ENCODE peak calls at places on chromosomes 4 and X, in six cellular contexts. O, M, E, X, T and G are unnamed samples.

GRCh38 chr4:106541253-106541652 is 172.7 kb upstream of the GIMD1 start:
- DNase-seq in O (no peak), M (peak), E (peak), X (peak), T (no peak), G (no peak)

GRCh38 chr4:157837071-157837470 is 335.8 kb downstream of the GASK1B start:
- DNase-seq in O (no peak), M (no peak), E (no peak), X (no peak), T (no peak), G (no peak)

GRCh38 chrX:100435726-100436125 is 25.7 kb upstream of the PCDH19 start:
- DNase-seq in O (no peak), M (no peak), E (no peak), X (no peak), T (no peak), G (no peak)

GRCh38 chr4:88382621-88383020 is 4.0 kb downstream of the HERC6 start:
- DNase-seq in O (no peak), M (no peak), E (no peak), X (no peak), T (no peak), G (peak)

GRCh38 chr4:34861661-34862060 is 1382.7 kb downstream of the ARAP2 start:
- DNase-seq in O (no peak), M (no peak), E (no peak), X (no peak), T (no peak), G (no peak)

GRCh38 chrX:24846551-24847170 is 152.9 kb downstream of the POLA1 start:
- DNase-seq in O (peak), M (peak), E (peak), X (no peak), T (no peak), G (no peak)

GRCh38 chrX:9379697-9380551 is 84.9 kb upstream of the TBL1X start:
- DNase-seq in O (no peak), M (peak), E (peak), X (peak), T (no peak), G (no peak)

GRCh38 chrX:68234171-68234910 is 199.0 kb downstream of the OPHN1 start:
- DNase-seq in O (no peak), M (no peak), E (no peak), X (no peak), T (no peak), G (no peak)

GRCh38 chrX:132875705-132876508 is 82.5 kb downstream of the HS6ST2 start:
- DNase-seq in O (no peak), M (no peak), E (no peak), X (no peak), T (no peak), G (no peak)

GRCh38 chr4:129839687-129840086 is 743.7 kb downstream of the C4orf33 start:
- DNase-seq in O (no peak), M (peak), E (no peak), X (peak), T (no peak), G (no peak)

GRCh38 chrX:154313147-154313546 is 17.6 kb downstream of the TKTL1 start:
- DNase-seq in O (no peak), M (no peak), E (no peak), X (no peak), T (no peak), G (peak)

DNA sequence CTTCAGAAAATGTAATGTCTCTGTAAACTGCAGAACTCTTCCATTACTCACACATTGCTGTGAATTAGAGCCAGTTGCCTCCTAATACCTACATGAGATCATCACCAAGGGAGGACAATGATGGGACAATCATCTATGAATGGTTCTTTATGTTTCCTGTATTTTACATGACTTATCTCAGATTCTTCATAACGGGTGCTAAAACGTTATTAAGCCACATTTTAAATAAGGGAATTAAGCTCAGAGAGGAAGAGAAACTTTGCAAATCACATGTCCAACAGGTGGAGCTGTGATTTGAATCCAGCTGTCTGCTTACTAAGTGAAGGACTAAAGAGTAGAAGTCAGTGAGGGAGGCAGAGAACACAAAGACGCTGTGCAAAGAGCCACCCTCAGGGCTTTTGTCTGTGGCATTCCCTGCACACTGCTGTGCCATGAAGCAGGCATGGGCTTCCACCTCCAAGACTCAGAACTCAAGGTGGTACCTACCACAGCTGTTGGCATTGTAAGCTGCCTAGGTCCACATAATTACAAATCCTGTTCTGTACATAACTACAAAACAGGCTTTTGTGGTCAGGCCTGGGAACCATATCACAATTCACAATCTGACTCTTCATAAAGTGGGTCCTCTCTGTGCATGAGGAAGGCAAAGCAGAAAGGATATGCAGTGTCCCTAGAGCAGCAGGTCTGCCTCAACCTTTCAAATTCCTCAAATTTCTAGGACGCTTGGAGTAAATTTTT is 12.8 kb downstream of the TBC1D9 start:
- DNase-seq in O (no peak), M (no peak), E (peak), X (no peak), T (no peak), G (no peak)
- TF ChIP-seq CTCF in O (peak), M (peak), E (no peak), X (peak), T (no peak), G (no peak)

GRCh38 chr4:172142331-172142738 is 329.1 kb downstream of the GALNTL6 start:
- DNase-seq in O (no peak), M (peak), E (no peak), X (no peak), T (no peak), G (no peak)

GRCh38 chr4:172149329-172149728 is 336.1 kb downstream of the GALNTL6 start:
- DNase-seq in O (no peak), M (no peak), E (no peak), X (no peak), T (no peak), G (no peak)

GRCh38 chr4:172143605-172144314 is 330.6 kb downstream of the GALNTL6 start:
- DNase-seq in O (no peak), M (no peak), E (no peak), X (no peak), T (no peak), G (no peak)

GRCh38 chr4:172152284-172152683 is 339.1 kb downstream of the GALNTL6 start:
- DNase-seq in O (no peak), M (no peak), E (no peak), X (no peak), T (no peak), G (no peak)

DNA sequence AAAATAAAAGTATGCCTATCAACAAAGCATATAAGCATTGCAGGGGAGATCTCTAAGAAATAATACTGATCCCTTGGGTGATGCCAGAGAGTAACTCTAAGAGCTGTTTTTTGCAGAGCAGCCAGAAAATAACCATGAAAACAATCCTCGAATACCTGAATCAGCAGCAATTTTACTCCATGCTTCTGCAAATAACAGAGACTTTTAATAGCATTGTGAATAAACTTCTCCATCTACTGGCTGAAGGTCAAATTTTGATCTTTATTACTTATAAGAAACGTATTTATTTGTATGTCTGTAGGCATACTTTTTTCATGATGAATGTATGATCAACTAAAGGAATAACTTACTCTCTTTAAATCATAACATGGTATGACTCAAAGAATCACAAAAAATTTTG is 334.5 kb downstream of the GALNTL6 start:
- DNase-seq in O (no peak), M (peak), E (no peak), X (no peak), T (no peak), G (no peak)
- TF ChIP-seq CTCF in O (no peak), M (no peak), E (no peak), X (no peak), T (no peak), G (no peak)

GRCh38 chr4:161505141-161505540 is 658.7 kb downstream of the FSTL5 start:
- DNase-seq in O (no peak), M (no peak), E (no peak), X (no peak), T (no peak), G (no peak)
- TF ChIP-seq CTCF in O (no peak), M (no peak), E (no peak), X (no peak), T (no peak), G (no peak)

GRCh38 chr4:164381859-164382258 is 372.1 kb upstream of the SMIM31 start:
- DNase-seq in O (no peak), M (no peak), E (no peak), X (no peak), T (no peak), G (no peak)
- TF ChIP-seq CTCF in O (no peak), M (no peak), E (no peak), X (no peak), T (no peak), G (no peak)

GRCh38 chr4:53804719-53805118 is 213.4 kb upstream of the LNX1 start:
- DNase-seq in O (peak), M (no peak), E (no peak), X (no peak), T (peak), G (peak)
- TF ChIP-seq CTCF in O (peak), M (peak), E (peak), X (peak), T (peak), G (peak)

GRCh38 chrX:31280580-31280979 is 208.7 kb upstream of the FTHL17 start:
- DNase-seq in O (no peak), M (no peak), E (no peak), X (no peak), T (no peak), G (no peak)

DNA sequence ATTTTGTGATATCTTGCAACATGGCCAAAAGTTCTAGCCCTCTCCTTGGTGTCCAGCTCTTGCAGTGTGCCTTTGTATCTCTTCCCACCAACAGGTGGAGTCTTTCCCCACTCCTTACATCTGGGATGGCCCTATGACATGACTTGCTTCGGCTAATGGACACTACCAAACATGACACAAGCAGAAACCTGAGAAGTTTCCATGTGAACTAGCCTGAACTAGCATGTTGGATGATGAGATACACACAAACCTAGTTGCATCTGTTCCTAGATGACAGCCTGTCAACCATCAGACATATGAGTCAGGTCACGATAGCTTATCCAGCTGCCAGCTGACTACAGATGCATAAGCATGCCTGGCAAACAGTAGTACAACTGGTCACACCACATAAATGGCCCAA is 207.5 kb upstream of the FTHL17 start:
- DNase-seq in O (peak), M (peak), E (no peak), X (peak), T (no peak), G (no peak)
- TF ChIP-seq CTCF in O (peak), M (peak), E (no peak), X (peak), T (no peak), G (no peak)

DNA sequence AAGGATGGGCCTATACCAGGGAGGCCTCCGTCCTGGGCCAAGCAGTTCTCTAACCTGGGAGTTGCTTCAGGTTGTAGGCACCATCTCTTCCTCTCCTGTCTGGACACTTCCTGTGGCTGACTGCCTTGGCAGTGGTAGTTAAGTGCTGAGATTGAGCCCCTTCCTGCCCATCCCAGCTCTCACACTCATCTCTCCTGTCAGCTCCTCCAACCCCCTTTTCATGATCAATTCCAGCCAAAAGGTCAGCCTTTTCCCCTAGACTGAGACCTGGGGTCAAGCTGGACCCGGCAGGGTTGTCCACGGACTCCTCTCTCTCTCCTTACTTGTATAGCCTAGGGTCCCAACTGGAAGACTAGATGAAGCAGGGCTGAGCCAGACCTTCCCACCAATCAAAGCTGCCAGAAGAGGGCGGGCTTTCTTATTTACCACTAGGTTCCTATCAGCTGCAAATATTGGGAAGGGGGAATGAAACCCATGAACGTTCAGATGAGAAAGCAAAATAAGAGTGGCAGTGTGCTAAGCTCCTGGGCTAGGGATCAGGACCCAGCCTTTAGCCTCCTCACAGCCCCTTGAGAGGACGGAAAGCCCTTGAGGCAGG is 34.5 kb downstream of the KDM5C start:
- DNase-seq in O (no peak), M (no peak), E (no peak), X (no peak), T (no peak), G (no peak)
- TF ChIP-seq CTCF in O (no peak), M (peak), E (no peak), X (peak), T (no peak), G (no peak)

GRCh38 chrX:96971812-96972211 is 88.1 kb downstream of the RPA4 start:
- DNase-seq in O (no peak), M (no peak), E (no peak), X (no peak), T (no peak), G (no peak)
- TF ChIP-seq CTCF in O (no peak), M (no peak), E (no peak), X (peak), T (no peak), G (no peak)